ENCODE peak calls at places on chromosome X, in six cellular contexts. M, L, O, C, T and K are unnamed samples.

GRCh38 chrX:126165721-126166401 is at the start of gene DCAF12L2:
- DNase-seq in M (no peak), L (peak; percentile 27), O (peak; percentile 54), C (no peak), T (no peak), K (no peak)

GRCh38 chrX:13087322-13088154 is 43.1 kb upstream of the FAM9C start:
- DNase-seq in M (peak; percentile 57), L (no peak), O (no peak), C (peak; percentile 45), T (peak; percentile 48), K (peak; percentile 66)

GRCh38 chrX:123080065-123080464 is 104.0 kb upstream of the GRIA3 start:
- DNase-seq in M (no peak), L (no peak), O (no peak), C (no peak), T (no peak), K (no peak)

GRCh38 chrX:63754141-63754859 is 30.7 kb downstream of the ARHGEF9 start:
- DNase-seq in M (peak; percentile 12), L (no peak), O (peak; percentile 54), C (peak; percentile 31), T (peak; percentile 32), K (no peak)

GRCh38 chrX:3526084-3526483 is 179.6 kb upstream of the MXRA5 start:
- DNase-seq in M (peak; percentile 83), L (no peak), O (no peak), C (no peak), T (no peak), K (no peak)

GRCh38 chrX:48648299-48648698 is 35.3 kb upstream of the WAS start:
- DNase-seq in M (peak; percentile 65), L (peak; percentile 34), O (no peak), C (peak; percentile 39), T (no peak), K (no peak)

GRCh38 chrX:144637731-144638130 is 609.6 kb upstream of the SPANXN1 start:
- DNase-seq in M (no peak), L (no peak), O (no peak), C (no peak), T (no peak), K (no peak)

GRCh38 chrX:10173331-10173900 is 16.6 kb downstream of the CLCN4 start:
- DNase-seq in M (peak; percentile 77), L (peak; percentile 64), O (no peak), C (peak; percentile 5), T (no peak), K (no peak)

GRCh38 chrX:131747173-131747572 is 203.3 kb downstream of the OR13H1 start:
- DNase-seq in M (no peak), L (peak; percentile 76), O (no peak), C (peak; percentile 91), T (peak; percentile 42), K (no peak)

GRCh38 chrX:39688219-39688575 is 409.6 kb downstream of the BCOR start:
- DNase-seq in M (no peak), L (no peak), O (no peak), C (no peak), T (no peak), K (no peak)

GRCh38 chrX:4253092-4253491 is 539.6 kb upstream of the PRKX start:
- DNase-seq in M (no peak), L (no peak), O (no peak), C (no peak), T (no peak), K (no peak)

GRCh38 chrX:119870626-119871131 is 854 bp downstream of the RNF113A start:
- DNase-seq in M (peak; percentile 31), L (no peak), O (no peak), C (peak; percentile 54), T (peak; percentile 36), K (peak; percentile 57)

GRCh38 chrX:150017868-150018267 is 79.6 kb upstream of the EOLA2 start:
- DNase-seq in M (no peak), L (no peak), O (no peak), C (no peak), T (no peak), K (no peak)

GRCh38 chrX:134908235-134908834 is 82.5 kb upstream of the SMIM10 start:
- DNase-seq in M (peak; percentile 46), L (no peak), O (no peak), C (peak; percentile 15), T (no peak), K (no peak)

GRCh38 chrX:12332786-12333347 is 194.6 kb downstream of the FRMPD4 start:
- DNase-seq in M (peak; percentile 25), L (no peak), O (no peak), C (no peak), T (no peak), K (no peak)

GRCh38 chrX:724256-724655 is 93.7 kb downstream of the SHOX start:
- DNase-seq in M (no peak), L (no peak), O (no peak), C (no peak), T (no peak), K (no peak)

GRCh38 chrX:2823795-2824386 is 4.8 kb upstream of the GYG2 start:
- DNase-seq in M (no peak), L (no peak), O (no peak), C (no peak), T (no peak), K (no peak)

GRCh38 chrX:112819013-112819635 is 21.5 kb downstream of the AMOT start:
- DNase-seq in M (peak; percentile 92), L (no peak), O (no peak), C (no peak), T (no peak), K (no peak)

GRCh38 chrX:132463411-132463810 is 25.4 kb downstream of the MBNL3 start:
- DNase-seq in M (no peak), L (no peak), O (no peak), C (peak; percentile 62), T (no peak), K (no peak)

GRCh38 chrX:47247206-47247998 is 14.6 kb downstream of the USP11 start:
- DNase-seq in M (no peak), L (no peak), O (no peak), C (no peak), T (no peak), K (no peak)